ENCODE peak calls at places on chromosomes 7 and 10, in four cellular contexts. One of them, this sample, is unnamed.

GRCh38 chr10:70778267-70778924 is 6.8 kb downstream of the TBATA start:
- DNase-seq in LoVo: no peak
- DNase-seq in NCI-H1092: no peak
- DNase-seq in stimulated activated CD8-positive, alpha-beta memory T cell treated with anti-CD3 and anti-CD28 coated beads, Interleukin-7, amount 100 ng/mL, for 24 hours: no peak
- DNase-seq in this sample: peak; percentile 42

GRCh38 chr10:96632974-96633373 is 46.2 kb upstream of the TM9SF3 start:
- DNase-seq in LoVo: no peak
- DNase-seq in NCI-H1092: no peak
- DNase-seq in stimulated activated CD8-positive, alpha-beta memory T cell treated with anti-CD3 and anti-CD28 coated beads, Interleukin-7, amount 100 ng/mL, for 24 hours: no peak
- DNase-seq in this sample: no peak

GRCh38 chr10:5343092-5343491 is 21.7 kb upstream of the UCN3 start:
- DNase-seq in LoVo: no peak
- DNase-seq in NCI-H1092: no peak
- DNase-seq in stimulated activated CD8-positive, alpha-beta memory T cell treated with anti-CD3 and anti-CD28 coated beads, Interleukin-7, amount 100 ng/mL, for 24 hours: no peak
- DNase-seq in this sample: no peak

GRCh38 chr10:132175401-132175800 is 11.3 kb upstream of the DPYSL4 start:
- DNase-seq in LoVo: no peak
- DNase-seq in NCI-H1092: no peak
- DNase-seq in stimulated activated CD8-positive, alpha-beta memory T cell treated with anti-CD3 and anti-CD28 coated beads, Interleukin-7, amount 100 ng/mL, for 24 hours: no peak
- DNase-seq in this sample: no peak

GRCh38 chr7:137475966-137476365 is 132.4 kb upstream of the PTN start:
- DNase-seq in LoVo: no peak
- DNase-seq in NCI-H1092: no peak
- DNase-seq in stimulated activated CD8-positive, alpha-beta memory T cell treated with anti-CD3 and anti-CD28 coated beads, Interleukin-7, amount 100 ng/mL, for 24 hours: no peak
- DNase-seq in this sample: no peak

GRCh38 chr10:132458595-132459251 is 61.7 kb downstream of the PWWP2B start:
- DNase-seq in LoVo: peak; percentile 32
- DNase-seq in NCI-H1092: no peak
- DNase-seq in stimulated activated CD8-positive, alpha-beta memory T cell treated with anti-CD3 and anti-CD28 coated beads, Interleukin-7, amount 100 ng/mL, for 24 hours: no peak
- DNase-seq in this sample: no peak

GRCh38 chr10:24209946-24210491 is 1.1 kb downstream of the KIAA1217 start:
- DNase-seq in LoVo: no peak
- DNase-seq in NCI-H1092: no peak
- DNase-seq in stimulated activated CD8-positive, alpha-beta memory T cell treated with anti-CD3 and anti-CD28 coated beads, Interleukin-7, amount 100 ng/mL, for 24 hours: no peak
- DNase-seq in this sample: no peak

GRCh38 chr7:101875215-101875846 is 57.9 kb downstream of the CUX1 start:
- DNase-seq in LoVo: no peak
- DNase-seq in NCI-H1092: no peak
- DNase-seq in stimulated activated CD8-positive, alpha-beta memory T cell treated with anti-CD3 and anti-CD28 coated beads, Interleukin-7, amount 100 ng/mL, for 24 hours: no peak
- DNase-seq in this sample: no peak

GRCh38 chr10:9545073-9545472 is 1472.6 kb upstream of the CELF2 start:
- DNase-seq in LoVo: no peak
- DNase-seq in NCI-H1092: no peak
- DNase-seq in stimulated activated CD8-positive, alpha-beta memory T cell treated with anti-CD3 and anti-CD28 coated beads, Interleukin-7, amount 100 ng/mL, for 24 hours: no peak
- DNase-seq in this sample: no peak

GRCh38 chr7:133761459-133761858 is 365.7 kb upstream of the LRGUK start:
- DNase-seq in LoVo: no peak
- DNase-seq in NCI-H1092: no peak
- DNase-seq in stimulated activated CD8-positive, alpha-beta memory T cell treated with anti-CD3 and anti-CD28 coated beads, Interleukin-7, amount 100 ng/mL, for 24 hours: no peak
- DNase-seq in this sample: no peak

GRCh38 chr7:47320296-47320695 is 261.6 kb downstream of the TNS3 start:
- DNase-seq in LoVo: peak; percentile 48
- DNase-seq in NCI-H1092: no peak
- DNase-seq in stimulated activated CD8-positive, alpha-beta memory T cell treated with anti-CD3 and anti-CD28 coated beads, Interleukin-7, amount 100 ng/mL, for 24 hours: no peak
- DNase-seq in this sample: no peak

GRCh38 chr7:29641651-29642050 is 78.0 kb downstream of the PRR15 start:
- DNase-seq in LoVo: no peak
- DNase-seq in NCI-H1092: no peak
- DNase-seq in stimulated activated CD8-positive, alpha-beta memory T cell treated with anti-CD3 and anti-CD28 coated beads, Interleukin-7, amount 100 ng/mL, for 24 hours: no peak
- DNase-seq in this sample: no peak

GRCh38 chr7:158760445-158760764 is 55.8 kb upstream of the NCAPG2 start:
- DNase-seq in LoVo: no peak
- DNase-seq in NCI-H1092: no peak
- DNase-seq in stimulated activated CD8-positive, alpha-beta memory T cell treated with anti-CD3 and anti-CD28 coated beads, Interleukin-7, amount 100 ng/mL, for 24 hours: no peak
- DNase-seq in this sample: no peak

GRCh38 chr7:7443951-7444350 is 91.7 kb downstream of the COL28A1 start:
- DNase-seq in LoVo: no peak
- DNase-seq in NCI-H1092: no peak
- DNase-seq in stimulated activated CD8-positive, alpha-beta memory T cell treated with anti-CD3 and anti-CD28 coated beads, Interleukin-7, amount 100 ng/mL, for 24 hours: no peak
- DNase-seq in this sample: no peak

GRCh38 chr7:67788689-67789088 is 792.1 kb downstream of the TYW1 start:
- DNase-seq in LoVo: no peak
- DNase-seq in NCI-H1092: no peak
- DNase-seq in stimulated activated CD8-positive, alpha-beta memory T cell treated with anti-CD3 and anti-CD28 coated beads, Interleukin-7, amount 100 ng/mL, for 24 hours: no peak
- DNase-seq in this sample: no peak

GRCh38 chr10:126459878-126460481 is 71.7 kb upstream of the ADAM12 start:
- DNase-seq in LoVo: peak; percentile 69
- DNase-seq in NCI-H1092: no peak
- DNase-seq in stimulated activated CD8-positive, alpha-beta memory T cell treated with anti-CD3 and anti-CD28 coated beads, Interleukin-7, amount 100 ng/mL, for 24 hours: no peak
- DNase-seq in this sample: no peak

GRCh38 chr7:157522189-157522588 is 185.4 kb downstream of the DNAJB6 start:
- DNase-seq in LoVo: no peak
- DNase-seq in NCI-H1092: no peak
- DNase-seq in stimulated activated CD8-positive, alpha-beta memory T cell treated with anti-CD3 and anti-CD28 coated beads, Interleukin-7, amount 100 ng/mL, for 24 hours: no peak
- DNase-seq in this sample: no peak

GRCh38 chr10:13792011-13792410 is 205.2 kb downstream of the PRPF18 start:
- DNase-seq in LoVo: peak; percentile 37
- DNase-seq in NCI-H1092: peak; percentile 44
- DNase-seq in stimulated activated CD8-positive, alpha-beta memory T cell treated with anti-CD3 and anti-CD28 coated beads, Interleukin-7, amount 100 ng/mL, for 24 hours: no peak
- DNase-seq in this sample: no peak

GRCh38 chr7:42931447-42931833 is 534 bp downstream of the PSMA2 start:
- DNase-seq in LoVo: no peak
- DNase-seq in NCI-H1092: no peak
- DNase-seq in stimulated activated CD8-positive, alpha-beta memory T cell treated with anti-CD3 and anti-CD28 coated beads, Interleukin-7, amount 100 ng/mL, for 24 hours: no peak
- DNase-seq in this sample: no peak

GRCh38 chr7:1348836-1349335 is 110.4 kb downstream of the MICALL2 start:
- DNase-seq in LoVo: no peak
- DNase-seq in NCI-H1092: no peak
- DNase-seq in stimulated activated CD8-positive, alpha-beta memory T cell treated with anti-CD3 and anti-CD28 coated beads, Interleukin-7, amount 100 ng/mL, for 24 hours: no peak
- DNase-seq in this sample: no peak

GRCh38 chr7:155066417-155066950 is 3.6 kb upstream of the HTR5A start:
- DNase-seq in LoVo: no peak
- DNase-seq in NCI-H1092: peak; percentile 92
- DNase-seq in stimulated activated CD8-positive, alpha-beta memory T cell treated with anti-CD3 and anti-CD28 coated beads, Interleukin-7, amount 100 ng/mL, for 24 hours: no peak
- DNase-seq in this sample: no peak

GRCh38 chr10:8049874-8050560 is 4.5 kb upstream of the GATA3 start:
- DNase-seq in LoVo: no peak
- DNase-seq in NCI-H1092: no peak
- DNase-seq in stimulated activated CD8-positive, alpha-beta memory T cell treated with anti-CD3 and anti-CD28 coated beads, Interleukin-7, amount 100 ng/mL, for 24 hours: no peak
- DNase-seq in this sample: no peak

GRCh38 chr10:97726636-97727178 is 10.2 kb upstream of the ZFYVE27 start:
- DNase-seq in LoVo: no peak
- DNase-seq in NCI-H1092: no peak
- DNase-seq in stimulated activated CD8-positive, alpha-beta memory T cell treated with anti-CD3 and anti-CD28 coated beads, Interleukin-7, amount 100 ng/mL, for 24 hours: no peak
- DNase-seq in this sample: peak; percentile 51

This sample was measured in natural killer cell treated with Interleukin-12 subunit alpha and Interleukin-12 subunit beta and Interleukin-15 and Interleukin-18, amount 100 ng/mL, for 72 hours.